ENCODE peak calls at places on chromosomes 6 and 20, in five cellular contexts. One of them, this sample, is unnamed.

GRCh38 chr6:135534773-135535380 is 37.3 kb upstream of the AHI1 start:
- DNase-seq in IMR-90: peak; percentile 50
- DNase-seq in GF-D8: no peak
- DNase-seq in mesothelial cell of epicardium: no peak
- DNase-seq in activated CD8-positive, alpha-beta memory T cell treated with anti-CD3 and anti-CD28 coated beads, Interleukin-2, amount 50 U/mL, for 48 hours: no peak
- DNase-seq in this sample: no peak

GRCh38 chr20:2845607-2846006 is 5.1 kb downstream of the VPS16 start:
- DNase-seq in IMR-90: no peak
- DNase-seq in GF-D8: no peak
- DNase-seq in mesothelial cell of epicardium: no peak
- DNase-seq in activated CD8-positive, alpha-beta memory T cell treated with anti-CD3 and anti-CD28 coated beads, Interleukin-2, amount 50 U/mL, for 48 hours: no peak
- DNase-seq in this sample: no peak

GRCh38 chr20:38800882-38801281 is 4.6 kb upstream of the PPP1R16B start:
- DNase-seq in IMR-90: no peak
- DNase-seq in GF-D8: no peak
- DNase-seq in mesothelial cell of epicardium: no peak
- DNase-seq in activated CD8-positive, alpha-beta memory T cell treated with anti-CD3 and anti-CD28 coated beads, Interleukin-2, amount 50 U/mL, for 48 hours: no peak
- DNase-seq in this sample: no peak

GRCh38 chr6:87731818-87732661 is 30.0 kb upstream of the AKIRIN2 start:
- DNase-seq in IMR-90: peak; percentile 86
- DNase-seq in GF-D8: peak; percentile 98
- DNase-seq in mesothelial cell of epicardium: peak; percentile 34
- DNase-seq in activated CD8-positive, alpha-beta memory T cell treated with anti-CD3 and anti-CD28 coated beads, Interleukin-2, amount 50 U/mL, for 48 hours: no peak
- DNase-seq in this sample: peak; percentile 59

GRCh38 chr6:62298745-62299392 is 12.8 kb upstream of the KHDRBS2 start:
- DNase-seq in IMR-90: no peak
- DNase-seq in GF-D8: no peak
- DNase-seq in mesothelial cell of epicardium: no peak
- DNase-seq in activated CD8-positive, alpha-beta memory T cell treated with anti-CD3 and anti-CD28 coated beads, Interleukin-2, amount 50 U/mL, for 48 hours: no peak
- DNase-seq in this sample: no peak

GRCh38 chr20:29878281-29878741 is 1379.2 kb upstream of the DEFB115 start:
- DNase-seq in IMR-90: no peak
- DNase-seq in GF-D8: no peak
- DNase-seq in mesothelial cell of epicardium: no peak
- DNase-seq in activated CD8-positive, alpha-beta memory T cell treated with anti-CD3 and anti-CD28 coated beads, Interleukin-2, amount 50 U/mL, for 48 hours: peak; percentile 57
- DNase-seq in this sample: no peak

GRCh38 chr6:168318090-168318489 is 1.5 kb downstream of the DACT2 start:
- DNase-seq in IMR-90: no peak
- DNase-seq in GF-D8: no peak
- DNase-seq in mesothelial cell of epicardium: no peak
- DNase-seq in activated CD8-positive, alpha-beta memory T cell treated with anti-CD3 and anti-CD28 coated beads, Interleukin-2, amount 50 U/mL, for 48 hours: no peak
- DNase-seq in this sample: no peak

GRCh38 chr20:1301031-1301529 is 27.9 kb downstream of the SDCBP2 start:
- DNase-seq in IMR-90: peak; percentile 75
- DNase-seq in GF-D8: no peak
- DNase-seq in mesothelial cell of epicardium: no peak
- DNase-seq in activated CD8-positive, alpha-beta memory T cell treated with anti-CD3 and anti-CD28 coated beads, Interleukin-2, amount 50 U/mL, for 48 hours: peak; percentile 72
- DNase-seq in this sample: no peak

GRCh38 chr6:133055527-133055966 is 185.6 kb upstream of the EYA4 start:
- DNase-seq in IMR-90: no peak
- DNase-seq in GF-D8: no peak
- DNase-seq in mesothelial cell of epicardium: no peak
- DNase-seq in activated CD8-positive, alpha-beta memory T cell treated with anti-CD3 and anti-CD28 coated beads, Interleukin-2, amount 50 U/mL, for 48 hours: no peak
- DNase-seq in this sample: no peak

GRCh38 chr6:47238456-47238995 is 71.2 kb downstream of the TNFRSF21 start:
- DNase-seq in IMR-90: peak; percentile 29
- DNase-seq in GF-D8: no peak
- DNase-seq in mesothelial cell of epicardium: no peak
- DNase-seq in activated CD8-positive, alpha-beta memory T cell treated with anti-CD3 and anti-CD28 coated beads, Interleukin-2, amount 50 U/mL, for 48 hours: no peak
- DNase-seq in this sample: no peak

GRCh38 chr6:168016756-168017525 is 19.5 kb downstream of the KIF25 start:
- DNase-seq in IMR-90: no peak
- DNase-seq in GF-D8: no peak
- DNase-seq in mesothelial cell of epicardium: no peak
- DNase-seq in activated CD8-positive, alpha-beta memory T cell treated with anti-CD3 and anti-CD28 coated beads, Interleukin-2, amount 50 U/mL, for 48 hours: no peak
- DNase-seq in this sample: no peak

GRCh38 chr6:130503146-130503545 is 137.3 kb downstream of the TMEM200A start:
- DNase-seq in IMR-90: peak; percentile 71
- DNase-seq in GF-D8: no peak
- DNase-seq in mesothelial cell of epicardium: no peak
- DNase-seq in activated CD8-positive, alpha-beta memory T cell treated with anti-CD3 and anti-CD28 coated beads, Interleukin-2, amount 50 U/mL, for 48 hours: no peak
- DNase-seq in this sample: no peak

GRCh38 chr6:63802606-63803206 is 167.1 kb downstream of the PHF3 start:
- DNase-seq in IMR-90: peak; percentile 53
- DNase-seq in GF-D8: no peak
- DNase-seq in mesothelial cell of epicardium: no peak
- DNase-seq in activated CD8-positive, alpha-beta memory T cell treated with anti-CD3 and anti-CD28 coated beads, Interleukin-2, amount 50 U/mL, for 48 hours: no peak
- DNase-seq in this sample: no peak

GRCh38 chr20:45343445-45343866 is 4.8 kb downstream of the SDC4 start:
- DNase-seq in IMR-90: no peak
- DNase-seq in GF-D8: no peak
- DNase-seq in mesothelial cell of epicardium: no peak
- DNase-seq in activated CD8-positive, alpha-beta memory T cell treated with anti-CD3 and anti-CD28 coated beads, Interleukin-2, amount 50 U/mL, for 48 hours: no peak
- DNase-seq in this sample: no peak

GRCh38 chr6:16759646-16760535 is 1.4 kb downstream of the ATXN1 start:
- DNase-seq in IMR-90: peak; percentile 84
- DNase-seq in GF-D8: peak; percentile 70
- DNase-seq in mesothelial cell of epicardium: peak; percentile 72
- DNase-seq in activated CD8-positive, alpha-beta memory T cell treated with anti-CD3 and anti-CD28 coated beads, Interleukin-2, amount 50 U/mL, for 48 hours: peak; percentile 88
- DNase-seq in this sample: peak; percentile 63

GRCh38 chr6:167141667-167142432 is 15.9 kb downstream of the GPR31 start:
- DNase-seq in IMR-90: no peak
- DNase-seq in GF-D8: no peak
- DNase-seq in mesothelial cell of epicardium: peak; percentile 40
- DNase-seq in activated CD8-positive, alpha-beta memory T cell treated with anti-CD3 and anti-CD28 coated beads, Interleukin-2, amount 50 U/mL, for 48 hours: peak; percentile 64
- DNase-seq in this sample: peak; percentile 39

GRCh38 chr20:4966826-4967751 is 34.2 kb downstream of the SLC23A2 start:
- DNase-seq in IMR-90: peak; percentile 67
- DNase-seq in GF-D8: peak; percentile 50
- DNase-seq in mesothelial cell of epicardium: no peak
- DNase-seq in activated CD8-positive, alpha-beta memory T cell treated with anti-CD3 and anti-CD28 coated beads, Interleukin-2, amount 50 U/mL, for 48 hours: no peak
- DNase-seq in this sample: no peak